ENCODE peak calls at places on chromosomes 2 and 18, in six cellular contexts. X, T, E, H, Y and Z are unnamed samples.

GRCh38 chr2:60826126-60826525 is 55.2 kb upstream of the REL start:
- DNase-seq in Y (no peak), X (no peak), E (no peak), H (no peak), T (no peak), Z (no peak)

GRCh38 chr2:156748238-156748637 is 312.1 kb downstream of the GPD2 start:
- DNase-seq in X (no peak), E (no peak), Y (no peak), H (no peak), T (no peak), Z (no peak)

GRCh38 chr2:10170256-10170655 is 47.7 kb downstream of the RRM2 start:
- DNase-seq in X (no peak), H (no peak), T (no peak), E (no peak), Y (no peak), Z (no peak)

GRCh38 chr2:11967946-11968465 is 221.6 kb downstream of the LPIN1 start:
- DNase-seq in E (no peak), Y (no peak), X (no peak), H (no peak), T (no peak), Z (no peak)

GRCh38 chr2:241081643-241082337 is 20.3 kb downstream of the MTERF4 start:
- DNase-seq in H (no peak), Y (no peak), T (no peak), X (no peak), E (no peak), Z (no peak)

GRCh38 chr2:207008105-207008990 is 69.0 kb downstream of the CPO start:
- DNase-seq in X (no peak), E (no peak), H (no peak), Y (no peak), T (no peak), Z (peak)

GRCh38 chr2:229921101-229921891 is 513 bp downstream of the TRIP12 start:
- DNase-seq in Y (peak), E (peak), H (peak), X (peak), T (peak), Z (peak)

GRCh38 chr2:12031871-12032270 is 285.4 kb downstream of the LPIN1 start:
- DNase-seq in Y (no peak), T (peak), H (no peak), X (no peak), E (no peak), Z (no peak)

GRCh38 chr2:95526360-95527341 is 42.1 kb upstream of the TRIM43B start:
- DNase-seq in T (peak), X (peak), E (no peak), Y (peak), H (peak), Z (peak)

GRCh38 chr2:190646780-190647626 is 1.9 kb upstream of the NAB1 start:
- DNase-seq in T (no peak), X (no peak), E (no peak), Y (no peak), H (peak), Z (no peak)

GRCh38 chr2:149166958-149167810 is 128.7 kb downstream of the LYPD6B start:
- DNase-seq in E (no peak), X (peak), T (peak), H (no peak), Y (no peak), Z (no peak)

GRCh38 chr2:67374481-67374880 is 22.7 kb upstream of the ETAA1 start:
- DNase-seq in T (no peak), H (no peak), X (no peak), Y (no peak), E (no peak), Z (no peak)

GRCh38 chr18:79490593-79491551 is 95.1 kb downstream of the NFATC1 start:
- DNase-seq in H (no peak), X (no peak), T (no peak), Y (no peak), E (no peak), Z (no peak)

GRCh38 chr2:24915796-24916195 is 4.2 kb downstream of the ADCY3 start:
- DNase-seq in H (no peak), Y (no peak), T (no peak), E (no peak), X (no peak), Z (no peak)

GRCh38 chr18:54717673-54718435 is 110.4 kb upstream of the RAB27B start:
- DNase-seq in T (peak), H (no peak), Y (no peak), E (peak), X (peak), Z (peak)

GRCh38 chr2:207725815-207726578 is 14.6 kb downstream of the CCNYL1 start:
- DNase-seq in T (peak), E (no peak), H (no peak), Y (no peak), X (no peak), Z (no peak)

GRCh38 chr2:207479198-207479785 is 50.5 kb upstream of the CREB1 start:
- DNase-seq in H (no peak), T (no peak), X (no peak), E (no peak), Y (no peak), Z (no peak)

GRCh38 chr2:7083580-7084509 is 166.6 kb downstream of the RNF144A start:
- DNase-seq in T (peak), Y (no peak), E (peak), X (no peak), H (peak), Z (peak)

GRCh38 chr2:127397568-127398238 is 9.9 kb upstream of the MAP3K2 start:
- DNase-seq in E (no peak), X (no peak), Y (no peak), H (no peak), T (no peak), Z (no peak)

GRCh38 chr2:120809576-120810440 is 74.1 kb downstream of the GLI2 start:
- DNase-seq in E (no peak), X (no peak), H (no peak), Y (no peak), T (no peak), Z (no peak)

GRCh38 chr2:168614291-168615018 is 158.4 kb downstream of the CERS6 start:
- DNase-seq in X (no peak), E (no peak), T (peak), H (no peak), Y (no peak), Z (no peak)

GRCh38 chr2:238114851-238115660 is 14.9 kb downstream of the ESPNL start:
- DNase-seq in Y (no peak), E (no peak), X (no peak), T (no peak), H (no peak), Z (no peak)

GRCh38 chr18:39799010-39799409 is 2156.0 kb upstream of the PIK3C3 start:
- DNase-seq in H (peak), Y (no peak), X (no peak), T (no peak), E (no peak), Z (no peak)

GRCh38 chr2:156445311-156446218 is 9.4 kb downstream of the GPD2 start:
- DNase-seq in E (no peak), H (no peak), T (no peak), X (no peak), Y (no peak), Z (no peak)

GRCh38 chr2:26970928-26971627 is 641 bp downstream of the MAPRE3 start:
- DNase-seq in T (no peak), X (no peak), H (no peak), Y (no peak), E (no peak), Z (peak)

GRCh38 chr2:55482186-55482945 is 37.2 kb upstream of the CFAP36 start:
- DNase-seq in T (no peak), H (peak), Y (no peak), X (no peak), E (no peak), Z (no peak)

GRCh38 chr2:65232636-65233035 is 5.0 kb downstream of the ACTR2 start:
- DNase-seq in T (peak), E (no peak), Y (no peak), X (no peak), H (no peak), Z (no peak)

GRCh38 chr18:77208969-77209368 is 40.7 kb upstream of the GALR1 start:
- DNase-seq in E (peak), T (peak), X (no peak), H (no peak), Y (no peak), Z (no peak)

GRCh38 chr18:7000484-7001096 is 117.0 kb downstream of the LAMA1 start:
- DNase-seq in X (no peak), E (no peak), Y (no peak), H (peak), T (no peak), Z (no peak)

GRCh38 chr18:26103579-26103978 is 13.2 kb upstream of the SS18 start:
- DNase-seq in T (peak), Y (no peak), X (peak), E (peak), H (no peak), Z (peak)

GRCh38 chr2:65361623-65362022 is 70.8 kb downstream of the SPRED2 start:
- DNase-seq in X (no peak), T (no peak), Y (no peak), H (no peak), E (no peak), Z (no peak)

GRCh38 chr2:120343100-120343432 is 2.9 kb upstream of the INHBB start:
- DNase-seq in H (no peak), T (no peak), E (no peak), X (no peak), Y (no peak), Z (no peak)